ENCODE peak calls at places on chromosomes 4 and X, in seven cellular contexts. One of them, this sample, is unnamed.

GRCh38 chrX:86137071-86137470 is 11.2 kb upstream of the DACH2 start:
- DNase-seq in Peyer's patch: no peak
- DNase-seq in upper lobe of right lung: no peak
- DNase-seq in spleen: no peak
- DNase-seq in colonic mucosa: no peak
- DNase-seq in dorsolateral prefrontal cortex: no peak
- DNase-seq in cardiac fibroblast: no peak
- DNase-seq in this sample: no peak

GRCh38 chrX:141214216-141214615 is 28.1 kb downstream of the SPANXC start:
- DNase-seq in colonic mucosa: no peak
- DNase-seq in Peyer's patch: no peak
- DNase-seq in spleen: no peak
- DNase-seq in dorsolateral prefrontal cortex: no peak
- DNase-seq in cardiac fibroblast: no peak
- DNase-seq in upper lobe of right lung: no peak
- DNase-seq in this sample: no peak

GRCh38 chr4:185145572-185145971 is 2.5 kb downstream of the SLC25A4 start:
- DNase-seq in spleen: no peak
- DNase-seq in upper lobe of right lung: no peak
- DNase-seq in colonic mucosa: no peak
- DNase-seq in cardiac fibroblast: peak
- DNase-seq in dorsolateral prefrontal cortex: no peak
- DNase-seq in Peyer's patch: no peak
- DNase-seq in this sample: no peak

GRCh38 chr4:15317246-15317645 is 110.6 kb upstream of the C1QTNF7 start:
- DNase-seq in colonic mucosa: no peak
- DNase-seq in upper lobe of right lung: no peak
- DNase-seq in dorsolateral prefrontal cortex: no peak
- DNase-seq in Peyer's patch: no peak
- DNase-seq in cardiac fibroblast: no peak
- DNase-seq in spleen: no peak
- DNase-seq in this sample: no peak

GRCh38 chr4:86840858-86841257 is 8.3 kb downstream of the SLC10A6 start:
- DNase-seq in cardiac fibroblast: no peak
- DNase-seq in upper lobe of right lung: no peak
- DNase-seq in dorsolateral prefrontal cortex: no peak
- DNase-seq in colonic mucosa: no peak
- DNase-seq in Peyer's patch: no peak
- DNase-seq in spleen: no peak
- DNase-seq in this sample: no peak

GRCh38 chr4:124144302-124144701 is 568.2 kb downstream of the ANKRD50 start:
- DNase-seq in spleen: no peak
- DNase-seq in colonic mucosa: no peak
- DNase-seq in cardiac fibroblast: peak
- DNase-seq in upper lobe of right lung: no peak
- DNase-seq in Peyer's patch: no peak
- DNase-seq in dorsolateral prefrontal cortex: no peak
- DNase-seq in this sample: no peak

GRCh38 chr4:41994461-41994860 is 4.1 kb downstream of the SLC30A9 start:
- DNase-seq in Peyer's patch: no peak
- DNase-seq in colonic mucosa: no peak
- DNase-seq in dorsolateral prefrontal cortex: no peak
- DNase-seq in spleen: no peak
- DNase-seq in upper lobe of right lung: no peak
- DNase-seq in cardiac fibroblast: no peak
- DNase-seq in this sample: no peak

GRCh38 chrX:7120578-7121219 is 26.8 kb upstream of the STS start:
- DNase-seq in upper lobe of right lung: no peak
- DNase-seq in spleen: no peak
- DNase-seq in dorsolateral prefrontal cortex: no peak
- DNase-seq in Peyer's patch: no peak
- DNase-seq in cardiac fibroblast: peak
- DNase-seq in colonic mucosa: no peak
- DNase-seq in this sample: no peak

GRCh38 chr4:70518716-70519115 is 347 bp downstream of the AMTN start:
- DNase-seq in spleen: no peak
- DNase-seq in upper lobe of right lung: no peak
- DNase-seq in cardiac fibroblast: no peak
- DNase-seq in Peyer's patch: no peak
- DNase-seq in colonic mucosa: no peak
- DNase-seq in dorsolateral prefrontal cortex: no peak
- DNase-seq in this sample: no peak

GRCh38 chr4:183989471-183989870 is 84.4 kb downstream of the STOX2 start:
- DNase-seq in colonic mucosa: no peak
- DNase-seq in dorsolateral prefrontal cortex: no peak
- DNase-seq in upper lobe of right lung: no peak
- DNase-seq in Peyer's patch: no peak
- DNase-seq in cardiac fibroblast: peak
- DNase-seq in spleen: no peak
- DNase-seq in this sample: no peak

GRCh38 chr4:167222098-167222497 is 12.2 kb downstream of the SPOCK3 start:
- DNase-seq in cardiac fibroblast: no peak
- DNase-seq in dorsolateral prefrontal cortex: no peak
- DNase-seq in spleen: no peak
- DNase-seq in Peyer's patch: no peak
- DNase-seq in upper lobe of right lung: no peak
- DNase-seq in colonic mucosa: no peak
- DNase-seq in this sample: no peak

GRCh38 chrX:15645266-15645665 is 19.3 kb downstream of the CLTRN start:
- DNase-seq in upper lobe of right lung: no peak
- DNase-seq in spleen: no peak
- DNase-seq in cardiac fibroblast: no peak
- DNase-seq in dorsolateral prefrontal cortex: no peak
- DNase-seq in colonic mucosa: no peak
- DNase-seq in Peyer's patch: no peak
- DNase-seq in this sample: no peak
- TF ChIP-seq CTCF in upper lobe of right lung: no peak
- TF ChIP-seq CTCF in spleen: no peak
- TF ChIP-seq CTCF in cardiac fibroblast: no peak
- TF ChIP-seq CTCF in dorsolateral prefrontal cortex: no peak
- TF ChIP-seq CTCF in colonic mucosa: no peak
- TF ChIP-seq CTCF in Peyer's patch: peak
- TF ChIP-seq CTCF in this sample: no peak

DNA sequence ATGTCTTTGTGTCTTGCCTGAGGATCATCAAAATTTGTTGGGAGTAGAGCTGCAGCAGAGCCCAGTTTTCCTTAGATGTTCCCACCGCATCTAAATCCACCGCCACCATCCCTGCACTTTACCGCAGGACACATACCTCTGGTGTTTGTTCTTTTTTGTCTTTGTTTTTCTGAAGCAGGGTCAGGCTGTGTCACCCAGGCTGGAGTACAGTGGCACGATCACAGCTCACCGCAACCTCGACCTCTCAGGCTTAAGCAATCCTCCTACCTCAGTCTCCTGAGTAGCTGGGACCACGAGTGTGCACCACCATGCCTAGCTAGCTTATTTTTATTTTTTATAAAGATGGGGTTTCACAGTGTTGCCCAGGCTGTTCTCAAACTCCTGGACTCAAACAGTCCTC is 4.6 kb downstream of the ENOPH1 start:
- DNase-seq in Peyer's patch: no peak
- DNase-seq in dorsolateral prefrontal cortex: no peak
- DNase-seq in colonic mucosa: no peak
- DNase-seq in spleen: no peak
- DNase-seq in cardiac fibroblast: no peak
- DNase-seq in upper lobe of right lung: no peak
- DNase-seq in this sample: no peak
- H3K4me3 ChIP-seq in Peyer's patch: no peak
- H3K4me3 ChIP-seq in dorsolateral prefrontal cortex: no peak
- H3K4me3 ChIP-seq in colonic mucosa: no peak
- H3K4me3 ChIP-seq in spleen: no peak
- H3K4me3 ChIP-seq in cardiac fibroblast: no peak
- H3K4me3 ChIP-seq in upper lobe of right lung: no peak
- H3K4me3 ChIP-seq in this sample: no peak

GRCh38 chrX:19926095-19926494 is 38.7 kb upstream of the SH3KBP1 start:
- DNase-seq in spleen: no peak
- DNase-seq in Peyer's patch: no peak
- DNase-seq in colonic mucosa: no peak
- DNase-seq in cardiac fibroblast: no peak
- DNase-seq in upper lobe of right lung: no peak
- DNase-seq in dorsolateral prefrontal cortex: no peak
- DNase-seq in this sample: no peak
- TF ChIP-seq CTCF in spleen: no peak
- TF ChIP-seq CTCF in Peyer's patch: no peak
- TF ChIP-seq CTCF in colonic mucosa: no peak
- TF ChIP-seq CTCF in cardiac fibroblast: no peak
- TF ChIP-seq CTCF in upper lobe of right lung: no peak
- TF ChIP-seq CTCF in dorsolateral prefrontal cortex: no peak
- TF ChIP-seq CTCF in this sample: no peak

GRCh38 chr4:121953860-121954259 is 2.0 kb upstream of the TRPC3 start:
- DNase-seq in cardiac fibroblast: no peak
- DNase-seq in upper lobe of right lung: no peak
- DNase-seq in spleen: no peak
- DNase-seq in dorsolateral prefrontal cortex: no peak
- DNase-seq in Peyer's patch: no peak
- DNase-seq in colonic mucosa: no peak
- DNase-seq in this sample: no peak

GRCh38 chr4:121950680-121951569 is 935 bp downstream of the TRPC3 start:
- DNase-seq in Peyer's patch: peak
- DNase-seq in cardiac fibroblast: peak
- DNase-seq in colonic mucosa: peak
- DNase-seq in spleen: peak
- DNase-seq in upper lobe of right lung: peak
- DNase-seq in dorsolateral prefrontal cortex: no peak
- DNase-seq in this sample: peak

GRCh38 chr4:121950212-121950679 is 1.6 kb downstream of the TRPC3 start:
- DNase-seq in cardiac fibroblast: peak
- DNase-seq in Peyer's patch: peak
- DNase-seq in dorsolateral prefrontal cortex: peak
- DNase-seq in colonic mucosa: peak
- DNase-seq in upper lobe of right lung: peak
- DNase-seq in spleen: peak
- DNase-seq in this sample: peak

GRCh38 chr4:121952290-121952689 is 430 bp upstream of the TRPC3 start:
- DNase-seq in upper lobe of right lung: no peak
- DNase-seq in cardiac fibroblast: no peak
- DNase-seq in spleen: no peak
- DNase-seq in dorsolateral prefrontal cortex: no peak
- DNase-seq in colonic mucosa: no peak
- DNase-seq in Peyer's patch: no peak
- DNase-seq in this sample: no peak

GRCh38 chr4:121951570-121952110 is at the start of gene TRPC3:
- DNase-seq in Peyer's patch: peak
- DNase-seq in upper lobe of right lung: peak
- DNase-seq in spleen: peak
- DNase-seq in dorsolateral prefrontal cortex: peak
- DNase-seq in cardiac fibroblast: peak
- DNase-seq in colonic mucosa: peak
- DNase-seq in this sample: peak
- H3K4me3 ChIP-seq in Peyer's patch: peak
- H3K4me3 ChIP-seq in upper lobe of right lung: peak
- H3K4me3 ChIP-seq in spleen: peak
- H3K4me3 ChIP-seq in dorsolateral prefrontal cortex: peak
- H3K4me3 ChIP-seq in cardiac fibroblast: peak
- H3K4me3 ChIP-seq in colonic mucosa: peak
- H3K4me3 ChIP-seq in this sample: peak

GRCh38 chr4:118834960-118835895 is 698 bp downstream of the SEC24D start:
- DNase-seq in cardiac fibroblast: peak
- DNase-seq in upper lobe of right lung: peak
- DNase-seq in spleen: peak
- DNase-seq in dorsolateral prefrontal cortex: peak
- DNase-seq in colonic mucosa: peak
- DNase-seq in Peyer's patch: peak
- DNase-seq in this sample: peak

GRCh38 chr4:118836763-118837507 is 1.0 kb upstream of the SEC24D start:
- DNase-seq in upper lobe of right lung: no peak
- DNase-seq in Peyer's patch: no peak
- DNase-seq in dorsolateral prefrontal cortex: no peak
- DNase-seq in spleen: no peak
- DNase-seq in cardiac fibroblast: no peak
- DNase-seq in colonic mucosa: no peak
- DNase-seq in this sample: no peak

GRCh38 chr4:118834070-118834469 is 1.9 kb downstream of the SEC24D start:
- DNase-seq in Peyer's patch: no peak
- DNase-seq in cardiac fibroblast: peak
- DNase-seq in dorsolateral prefrontal cortex: no peak
- DNase-seq in upper lobe of right lung: no peak
- DNase-seq in colonic mucosa: no peak
- DNase-seq in spleen: no peak
- DNase-seq in this sample: no peak

GRCh38 chr4:118833192-118833820 is 2.6 kb downstream of the SEC24D start:
- DNase-seq in spleen: no peak
- DNase-seq in dorsolateral prefrontal cortex: no peak
- DNase-seq in Peyer's patch: no peak
- DNase-seq in colonic mucosa: no peak
- DNase-seq in upper lobe of right lung: no peak
- DNase-seq in cardiac fibroblast: no peak
- DNase-seq in this sample: no peak

DNA sequence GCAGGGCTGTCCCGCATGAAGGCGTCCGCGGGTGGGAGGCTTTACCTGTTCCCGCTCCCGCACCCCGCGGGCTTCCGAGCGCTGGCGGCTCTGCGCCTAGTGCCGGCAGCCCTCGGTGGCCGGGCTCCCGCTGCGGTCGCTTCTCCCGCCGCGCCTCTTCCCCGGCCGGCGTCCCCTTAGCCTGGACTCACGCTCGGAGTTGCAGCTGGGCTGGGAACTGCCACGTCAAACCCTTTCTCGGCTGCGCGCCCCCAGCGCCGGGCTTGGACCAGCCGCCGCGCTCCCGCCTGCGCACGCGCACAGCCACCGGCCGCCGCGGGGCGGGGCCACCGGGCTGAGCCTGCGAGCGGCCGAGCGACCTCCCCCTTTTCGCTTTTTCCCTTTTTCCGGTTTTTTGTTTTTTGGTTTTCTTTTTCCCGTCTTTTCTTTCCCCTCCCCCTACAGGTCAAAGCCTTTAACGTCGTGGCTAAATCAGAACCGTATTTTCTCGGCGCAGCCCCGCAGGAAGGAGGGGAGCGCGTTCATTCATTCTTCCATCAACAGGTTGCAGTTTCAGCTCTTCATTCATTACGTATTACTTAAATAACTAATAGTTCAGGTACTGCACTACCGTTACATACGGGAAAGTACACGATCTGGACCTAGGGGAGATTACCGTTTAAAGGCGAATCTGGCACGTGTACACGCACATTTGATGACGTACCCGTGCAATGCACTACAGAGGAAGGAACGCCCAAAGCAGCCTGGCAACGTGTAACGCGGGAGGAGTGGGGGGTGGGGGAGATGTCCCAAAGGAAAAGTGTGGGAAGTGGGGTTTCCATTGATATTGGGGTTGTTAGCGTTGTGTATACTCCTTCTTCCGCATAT is at the start of gene SEC24D:
- DNase-seq in cardiac fibroblast: peak
- DNase-seq in upper lobe of right lung: peak
- DNase-seq in colonic mucosa: peak
- DNase-seq in dorsolateral prefrontal cortex: peak
- DNase-seq in Peyer's patch: peak
- DNase-seq in spleen: peak
- DNase-seq in this sample: peak
- TF ChIP-seq CTCF in cardiac fibroblast: no peak
- TF ChIP-seq CTCF in upper lobe of right lung: no peak
- TF ChIP-seq CTCF in colonic mucosa: no peak
- TF ChIP-seq CTCF in dorsolateral prefrontal cortex: no peak
- TF ChIP-seq CTCF in Peyer's patch: peak
- TF ChIP-seq CTCF in spleen: peak
- TF ChIP-seq CTCF in this sample: peak

GRCh38 chrX:100973411-100973810 is 3.9 kb downstream of the ARL13A start:
- DNase-seq in Peyer's patch: no peak
- DNase-seq in cardiac fibroblast: peak
- DNase-seq in spleen: no peak
- DNase-seq in dorsolateral prefrontal cortex: no peak
- DNase-seq in upper lobe of right lung: no peak
- DNase-seq in colonic mucosa: no peak
- DNase-seq in this sample: no peak
- H3K4me3 ChIP-seq in Peyer's patch: no peak
- H3K4me3 ChIP-seq in cardiac fibroblast: no peak
- H3K4me3 ChIP-seq in spleen: no peak
- H3K4me3 ChIP-seq in dorsolateral prefrontal cortex: no peak
- H3K4me3 ChIP-seq in upper lobe of right lung: no peak
- H3K4me3 ChIP-seq in colonic mucosa: no peak
- H3K4me3 ChIP-seq in this sample: no peak